ENCODE peak calls at places on chromosome X, in five cellular contexts. D, T, I, P and C are unnamed samples.

GRCh38 chrX:75784689-75785491 is at the start of gene MAGEE2:
- DNase-seq in D (no peak), T (no peak), I (no peak), P (no peak), C (no peak)

GRCh38 chrX:100512471-100512870 is 72.3 kb upstream of the TNMD start:
- DNase-seq in D (peak; percentile 18), T (no peak), I (peak; percentile 0), P (no peak), C (no peak)

GRCh38 chrX:151151668-151152267 is 24.6 kb upstream of the GPR50 start:
- DNase-seq in D (peak; percentile 35), T (no peak), I (peak; percentile 28), P (peak; percentile 4), C (no peak)

GRCh38 chrX:103464774-103465117 is 54.5 kb downstream of the RAB40A start:
- DNase-seq in D (peak; percentile 64), T (no peak), I (peak; percentile 53), P (peak; percentile 64), C (no peak)

GRCh38 chrX:108070891-108071290 is 20.5 kb downstream of the PSMD10 start:
- DNase-seq in D (peak; percentile 91), T (no peak), I (peak; percentile 79), P (no peak), C (no peak)

GRCh38 chrX:37993857-37994619 is 12.3 kb upstream of the SYTL5 start:
- DNase-seq in D (peak; percentile 55), T (no peak), I (no peak), P (no peak), C (no peak)

GRCh38 chrX:102765217-102765616 is 44.7 kb downstream of the GPRASP3 start:
- DNase-seq in D (peak; percentile 62), T (no peak), I (peak; percentile 76), P (no peak), C (no peak)

GRCh38 chrX:31223817-31224216 is 152.0 kb upstream of the FTHL17 start:
- DNase-seq in D (peak; percentile 85), T (no peak), I (peak; percentile 81), P (no peak), C (no peak)

GRCh38 chrX:40818236-40818635 is 82.9 kb upstream of the MED14 start:
- DNase-seq in D (no peak), T (no peak), I (no peak), P (no peak), C (no peak)

GRCh38 chrX:120781416-120781815 is 94.2 kb downstream of the CT47B1 start:
- DNase-seq in D (peak; percentile 37), T (no peak), I (peak; percentile 63), P (no peak), C (no peak)

GRCh38 chrX:148043456-148043855 is 62.3 kb downstream of the FMR1NB start:
- DNase-seq in D (peak; percentile 41), T (no peak), I (peak; percentile 56), P (no peak), C (no peak)

GRCh38 chrX:67545772-67546495 is 2.1 kb downstream of the AR start:
- DNase-seq in D (no peak), T (no peak), I (peak; percentile 34), P (no peak), C (no peak)

GRCh38 chrX:8364369-8365141 is 100.1 kb upstream of the VCX3B start:
- DNase-seq in D (peak; percentile 76), T (no peak), I (peak; percentile 22), P (no peak), C (no peak)

GRCh38 chrX:153727108-153727931 is 2.7 kb downstream of the ABCD1 start:
- DNase-seq in D (no peak), T (no peak), I (peak; percentile 24), P (no peak), C (no peak)

GRCh38 chrX:147957291-147957690 is 23.8 kb upstream of the FMR1NB start:
- DNase-seq in D (peak; percentile 52), T (no peak), I (no peak), P (no peak), C (no peak)

GRCh38 chrX:144327515-144327914 is 443.6 kb downstream of the UBE2NL start:
- DNase-seq in D (no peak), T (no peak), I (no peak), P (no peak), C (no peak)

GRCh38 chrX:11427082-11428033 is 134.1 kb downstream of the AMELX start:
- DNase-seq in D (no peak), T (no peak), I (no peak), P (no peak), C (peak; percentile 13)

GRCh38 chrX:106619797-106620196 is 8.0 kb downstream of the RADX start:
- DNase-seq in D (peak; percentile 12), T (no peak), I (peak; percentile 4), P (no peak), C (no peak)

GRCh38 chrX:72409993-72410392 is 104.3 kb upstream of the CITED1 start:
- DNase-seq in D (no peak), T (no peak), I (no peak), P (no peak), C (no peak)

GRCh38 chrX:3585719-3586118 is 127.7 kb downstream of the PRKX start:
- DNase-seq in D (no peak), T (no peak), I (no peak), P (no peak), C (no peak)

GRCh38 chrX:45788941-45789348 is 588.3 kb upstream of the DIPK2B start:
- DNase-seq in D (peak; percentile 60), T (peak; percentile 80), I (peak; percentile 77), P (no peak), C (no peak)

GRCh38 chrX:40153335-40154221 is 55.8 kb upstream of the BCOR start:
- DNase-seq in D (no peak), T (peak; percentile 80), I (no peak), P (no peak), C (no peak)

GRCh38 chrX:35561985-35562384 is 236.2 kb upstream of the MAGEB16 start:
- DNase-seq in D (no peak), T (no peak), I (no peak), P (no peak), C (no peak)

GRCh38 chrX:9644335-9644734 is 121.3 kb downstream of the GPR143 start:
- DNase-seq in D (no peak), T (no peak), I (no peak), P (no peak), C (no peak)

GRCh38 chrX:71542411-71542810 is 9.5 kb downstream of the OGT start:
- DNase-seq in D (peak; percentile 78), T (no peak), I (peak; percentile 55), P (no peak), C (no peak)

GRCh38 chrX:40140706-40141499 is 43.1 kb upstream of the BCOR start:
- DNase-seq in D (no peak), T (no peak), I (peak; percentile 69), P (no peak), C (no peak)

GRCh38 chrX:100911731-100912130 is 17.0 kb downstream of the XKRX start:
- DNase-seq in D (peak; percentile 77), T (no peak), I (peak; percentile 11), P (no peak), C (no peak)